ENCODE peak calls at places on chromosome 9, in four cellular contexts. T, K, N and H are unnamed samples. For H3K36me3, the result is how much of the 10 kb centered on the place peaks cover.

GRCh38 chr9:105822814-105823213 is 128.5 kb downstream of the TMEM38B start:
- DNase-seq in T (no peak), N (no peak), K (no peak), H (no peak)

GRCh38 chr9:95206143-95206542 is 111.4 kb downstream of the FANCC start:
- DNase-seq in T (no peak), K (peak), N (no peak), H (no peak)

GRCh38 chr9:134972140-134972539 is 54.4 kb upstream of the FCN1 start:
- DNase-seq in K (no peak), N (no peak), T (no peak), H (no peak)

GRCh38 chr9:32552172-32552872 is at the start of the genes SMIM27 and TOPORS:
- DNase-seq in N (peak), T (peak), K (peak), H (peak)

GRCh38 chr9:75085640-75086039 is 2.3 kb downstream of the NMRK1 start:
- DNase-seq in T (no peak), K (no peak), N (no peak), H (no peak)

GRCh38 chr9:115520626-115521025 is 402.7 kb upstream of the TNC start:
- DNase-seq in T (no peak), K (no peak), N (no peak), H (no peak)

GRCh38 chr9:23717505-23717904 is 108.5 kb downstream of the ELAVL2 start:
- DNase-seq in K (no peak), N (no peak), T (no peak), H (no peak)

GRCh38 chr9:125296843-125297372 is 35.3 kb downstream of the GAPVD1 start:
- DNase-seq in K (no peak), N (no peak), T (peak), H (no peak)

GRCh38 chr9:108776920-108777650 is 78.7 kb downstream of the ACTL7B start:
- DNase-seq in T (peak), N (no peak), K (peak), H (no peak)

GRCh38 chr9:112925058-112925641 is 34.5 kb upstream of the SLC46A2 start:
- DNase-seq in N (no peak), K (peak), T (peak), H (no peak)

GRCh38 chr9:109323771-109324170 is 2.9 kb upstream of the EPB41L4B start:
- DNase-seq in N (no peak), T (no peak), K (no peak), H (no peak)

GRCh38 chr9:2872307-2872940 is 28.5 kb upstream of the PUM3 start:
- DNase-seq in K (peak), N (no peak), T (peak), H (peak)

GRCh38 chr9:131660466-131661405 is 79.1 kb downstream of the RAPGEF1 start:
- DNase-seq in N (peak), T (no peak), K (no peak), H (no peak)

GRCh38 chr9:8860925-8861324 is 1061.3 kb upstream of the DMAC1 start:
- DNase-seq in N (no peak), T (no peak), K (peak), H (no peak)

GRCh38 chr9:72942451-72942850 is 10.4 kb downstream of the ALDH1A1 start:
- DNase-seq in N (no peak), K (no peak), T (no peak), H (no peak)

GRCh38 chr9:135216666-135217431 is 129.4 kb downstream of the OLFM1 start:
- DNase-seq in K (no peak), T (no peak), N (no peak), H (no peak)

GRCh38 chr9:14127656-14128055 is 186.3 kb downstream of the NFIB start:
- DNase-seq in N (no peak), K (peak), T (no peak), H (no peak)

GRCh38 chr9:137711678-137712105 is 92.9 kb downstream of the EHMT1 start:
- DNase-seq in K (no peak), N (no peak), T (no peak), H (no peak)

GRCh38 chr9:4117835-4118610 is 181.8 kb downstream of the GLIS3 start:
- DNase-seq in T (peak), K (no peak), N (peak), H (no peak)

GRCh38 chr9:21030389-21031035 is 928 bp downstream of the HACD4 start:
- DNase-seq in N (no peak), T (peak), K (peak), H (no peak)

GRCh38 chr9:135167356-135167755 is 79.9 kb downstream of the OLFM1 start:
- DNase-seq in T (no peak), N (no peak), K (no peak), H (no peak)

GRCh38 chr9:96413312-96414221 is 4.6 kb downstream of the ZNF367 start:
- DNase-seq in T (no peak), K (no peak), N (no peak), H (no peak)

DNA sequence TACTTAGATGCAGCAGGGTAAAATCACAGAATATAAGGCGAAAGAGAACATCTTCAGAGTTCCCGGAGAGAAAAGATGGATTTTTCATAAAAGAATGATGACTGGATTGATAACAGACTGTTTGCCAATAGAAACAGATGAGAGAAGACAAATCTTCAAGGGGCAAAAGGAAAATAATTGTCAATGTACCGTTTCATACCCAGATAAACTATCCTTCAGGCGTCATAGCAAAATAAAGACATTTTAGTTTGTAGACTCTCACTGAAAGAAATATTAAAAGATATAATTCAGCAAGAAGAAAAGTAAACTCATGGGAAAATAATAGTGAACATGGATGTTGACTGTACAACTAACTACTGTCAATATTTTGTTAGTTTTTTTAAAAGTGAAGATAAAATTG is 174.2 kb downstream of the CRB2 start:
- DNase-seq in T (no peak), K (no peak), N (no peak), H (no peak)
- H3K36me3 ChIP-seq in T (under half), K (under half), N (under half), H (under half)

GRCh38 chr9:89434636-89435314 is 63.1 kb downstream of the SEMA4D start:
- DNase-seq in N (no peak), T (peak), K (no peak), H (no peak)

GRCh38 chr9:89437772-89438171 is 60.1 kb downstream of the SEMA4D start:
- DNase-seq in N (no peak), T (no peak), K (no peak), H (no peak)

GRCh38 chr9:89436963-89437625 is 60.8 kb downstream of the SEMA4D start:
- DNase-seq in N (no peak), T (no peak), K (no peak), H (no peak)

GRCh38 chr9:89435315-89435823 is 62.5 kb downstream of the SEMA4D start:
- DNase-seq in T (peak), N (peak), K (no peak), H (peak)

DNA sequence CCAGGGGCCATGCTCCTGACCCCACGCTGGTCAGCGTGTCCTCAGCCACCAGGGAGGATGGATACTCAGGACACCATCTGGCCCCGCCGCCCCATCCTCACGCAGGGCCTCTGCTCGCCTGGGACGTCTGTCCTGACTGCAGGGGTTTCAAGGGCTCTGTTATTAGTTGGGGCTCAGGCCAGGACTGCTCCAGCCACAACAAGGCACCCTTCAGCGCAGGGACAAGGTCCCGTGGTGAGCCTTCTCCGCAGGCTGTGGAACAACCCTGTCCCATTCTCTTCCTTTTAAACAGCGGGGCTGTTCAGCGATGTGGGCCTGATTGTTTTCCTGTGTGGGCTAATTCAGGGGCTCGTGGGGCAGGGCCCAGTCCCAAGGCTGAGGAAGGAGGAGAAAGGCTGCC is 61.6 kb downstream of the SEMA4D start:
- DNase-seq in K (no peak), T (no peak), N (no peak), H (no peak)
- H2BK15ac ChIP-seq in K (no peak), T (no peak), N (peak), H (no peak)

GRCh38 chr9:89619019-89619418 is 14.2 kb downstream of the GADD45G start:
- DNase-seq in T (peak), K (no peak), N (no peak), H (no peak)
- H3K36me3 ChIP-seq in T (under half), K (under half), N (under half), H (under half)

GRCh38 chr9:98995059-98995665 is 51.5 kb downstream of the COL15A1 start:
- DNase-seq in K (no peak), T (no peak), N (no peak), H (no peak)
- H2BK15ac ChIP-seq in K (no peak), T (no peak), N (no peak), H (no peak)